ENCODE peak calls at places on chromosome X, in four cellular contexts. X is A549, L is K562, F is HepG2. H is an unnamed sample.

GRCh38 chrX:42821803-42822443 is 44.0 kb upstream of the PPP1R2C start:
- DNase-seq in F (no peak), X (no peak), L (no peak), H (no peak)

GRCh38 chrX:82934980-82935379 is 573.1 kb upstream of the POU3F4 start:
- DNase-seq in X (no peak), F (no peak), L (no peak), H (no peak)

GRCh38 chrX:71492086-71493065 is 40.5 kb upstream of the OGT start:
- DNase-seq in X (peak; percentile 50), L (no peak), F (no peak), H (no peak)

GRCh38 chrX:12770440-12770839 is 20.8 kb upstream of the PRPS2 start:
- DNase-seq in X (peak; percentile 32), L (peak; percentile 20), F (no peak), H (no peak)

GRCh38 chrX:140091276-140091886 is 126.1 kb upstream of the CXorf66 start:
- DNase-seq in F (no peak), X (peak; percentile 9), L (peak; percentile 26), H (peak; percentile 37)

GRCh38 chrX:13377537-13377936 is 57.7 kb upstream of the ATXN3L start:
- DNase-seq in L (no peak), F (no peak), X (no peak), H (no peak)

GRCh38 chrX:134599173-134599914 is 58.9 kb downstream of the PLAC1 start:
- DNase-seq in L (no peak), X (no peak), F (no peak), H (no peak)

GRCh38 chrX:39814391-39814790 is 283.4 kb downstream of the BCOR start:
- DNase-seq in L (peak; percentile 37), X (peak; percentile 38), F (no peak), H (no peak)

GRCh38 chrX:40663880-40664630 is 16.7 kb upstream of the CXorf38 start:
- DNase-seq in F (no peak), X (peak; percentile 39), L (no peak), H (peak; percentile 35)

GRCh38 chrX:79182616-79183015 is 38.1 kb downstream of the GPR174 start:
- DNase-seq in X (no peak), F (no peak), L (no peak), H (no peak)

GRCh38 chrX:149570668-149571067 is 16.6 kb downstream of the MAGEA9B start:
- DNase-seq in L (no peak), X (peak; percentile 7), F (no peak), H (no peak)

GRCh38 chrX:154096140-154097002 is 1.1 kb downstream of the MECP2 start:
- DNase-seq in L (peak; percentile 38), F (peak; percentile 12), X (peak; percentile 7), H (no peak)

GRCh38 chrX:11429543-11430085 is 136.4 kb downstream of the AMELX start:
- DNase-seq in L (no peak), X (no peak), F (no peak), H (no peak)

GRCh38 chrX:132467029-132467428 is 21.8 kb downstream of the MBNL3 start:
- DNase-seq in L (no peak), X (no peak), F (no peak), H (no peak)

GRCh38 chrX:153762636-153763173 is 1.3 kb upstream of the PLXNB3 start:
- DNase-seq in F (no peak), L (no peak), X (no peak), H (no peak)

GRCh38 chrX:132226169-132226568 is 6.9 kb upstream of the RAP2C start:
- DNase-seq in L (no peak), F (no peak), X (no peak), H (no peak)

GRCh38 chrX:110331444-110332025 is 13.7 kb upstream of the AMMECR1 start:
- DNase-seq in L (no peak), F (no peak), X (no peak), H (no peak)

GRCh38 chrX:40166582-40166981 is 68.8 kb upstream of the BCOR start:
- DNase-seq in L (no peak), F (no peak), X (no peak), H (no peak)

GRCh38 chrX:41553688-41554087 is 106.5 kb downstream of the NYX start:
- DNase-seq in F (no peak), X (no peak), L (no peak), H (no peak)

GRCh38 chrX:97828454-97828853 is 944.7 kb downstream of the RPA4 start:
- DNase-seq in F (no peak), L (no peak), X (no peak), H (no peak)

GRCh38 chrX:132292753-132293152 is 73.5 kb upstream of the RAP2C start:
- DNase-seq in L (peak; percentile 35), F (peak; percentile 57), X (peak; percentile 46), H (no peak)

GRCh38 chrX:121308276-121308805 is 260.9 kb downstream of the GLUD2 start:
- DNase-seq in X (peak; percentile 31), F (peak; percentile 6), L (no peak), H (peak; percentile 9)

GRCh38 chrX:136259543-136259942 is 8.3 kb upstream of the MAP7D3 start:
- DNase-seq in F (no peak), L (no peak), X (no peak), H (no peak)

GRCh38 chrX:39883664-39884063 is 214.1 kb downstream of the BCOR start:
- DNase-seq in L (no peak), X (no peak), F (no peak), H (no peak)

GRCh38 chrX:2632533-2633504 is 58.3 kb upstream of the CD99 start:
- DNase-seq in L (no peak), X (peak; percentile 52), F (no peak), H (no peak)

GRCh38 chrX:2703991-2704369 is 12.9 kb downstream of the CD99 start:
- DNase-seq in F (no peak), X (no peak), L (no peak), H (no peak)

GRCh38 chrX:107654778-107655761 is 26.8 kb downstream of the PRPS1 start:
- DNase-seq in F (peak; percentile 33), L (peak; percentile 65), X (peak; percentile 59), H (peak; percentile 85)

GRCh38 chrX:9765072-9765736 is 443 bp downstream of the GPR143 start:
- DNase-seq in F (no peak), X (no peak), L (no peak), H (peak; percentile 35)

GRCh38 chrX:139120760-139121159 is 409.2 kb upstream of the FGF13 start:
- DNase-seq in L (no peak), X (no peak), F (no peak), H (no peak)

GRCh38 chrX:49915352-49916222 is 6.8 kb upstream of the CLCN5 start:
- DNase-seq in L (peak; percentile 47), F (peak; percentile 33), X (peak; percentile 57), H (peak; percentile 25)

GRCh38 chrX:154412468-154412867 is 1.1 kb downstream of the TAFAZZIN start:
- DNase-seq in X (no peak), L (no peak), F (no peak), H (no peak)

GRCh38 chrX:118520858-118521206 is 25.2 kb downstream of the DOCK11 start:
- DNase-seq in F (no peak), L (peak; percentile 49), X (no peak), H (no peak)

GRCh38 chrX:143634701-143635442 is 1.0 kb downstream of the SLITRK4 start:
- DNase-seq in F (no peak), X (no peak), L (no peak), H (no peak)

GRCh38 chrX:71181558-71181909 is 36.9 kb downstream of the NLGN3 start:
- DNase-seq in L (peak; percentile 12), F (no peak), X (no peak), H (no peak)

GRCh38 chrX:7586126-7586525 is 256.8 kb upstream of the VCX start:
- DNase-seq in X (no peak), F (peak; percentile 1), L (no peak), H (no peak)

GRCh38 chrX:151875270-151876026 is 37.2 kb upstream of the MAGEA4 start:
- DNase-seq in X (no peak), L (no peak), F (no peak), H (no peak)

GRCh38 chrX:11446331-11446730 is 153.1 kb downstream of the AMELX start:
- DNase-seq in F (no peak), L (no peak), X (no peak), H (no peak)

GRCh38 chrX:68758671-68759070 is 70.2 kb upstream of the EFNB1 start:
- DNase-seq in L (no peak), F (no peak), X (no peak), H (no peak)

GRCh38 chrX:70084592-70084991 is 22.3 kb downstream of the OTUD6A start:
- DNase-seq in L (no peak), X (no peak), F (no peak), H (no peak)

GRCh38 chrX:119647552-119648420 is 41.6 kb upstream of the NKRF start:
- DNase-seq in L (no peak), X (no peak), F (no peak), H (no peak)
- TF ChIP-seq MAX in L (no peak), X (no peak), F (no peak), H (no peak)

DNA sequence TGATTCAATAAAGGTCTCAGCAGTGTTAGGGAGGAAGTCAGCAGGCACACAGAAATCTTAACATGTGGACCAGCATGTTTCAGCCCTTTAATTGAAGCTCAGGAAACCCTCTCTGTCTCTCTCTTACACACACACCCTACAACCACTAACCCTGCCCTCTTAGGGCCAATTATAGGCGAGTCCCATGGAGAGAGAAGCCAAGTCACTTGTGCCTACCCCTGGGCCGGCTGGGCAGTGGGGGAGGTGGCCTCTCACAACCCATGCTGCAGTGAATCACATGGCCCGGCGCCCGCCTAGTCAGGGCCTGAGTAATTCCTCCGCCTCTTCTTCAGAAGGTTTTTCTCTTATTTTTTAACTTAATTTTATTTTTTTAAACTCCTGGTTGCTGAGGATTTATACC is 3.7 kb downstream of the FGD1 start:
- DNase-seq in L (no peak), F (no peak), X (no peak), H (no peak)
- TF ChIP-seq HMGXB4 in L (no peak), F (no peak), X (no peak), H (no peak)

GRCh38 chrX:130347336-130347735 is 7.6 kb downstream of the SLC25A14 start:
- DNase-seq in X (no peak), L (no peak), F (no peak), H (no peak)

GRCh38 chrX:130351567-130351966 is 11.8 kb downstream of the SLC25A14 start:
- DNase-seq in X (no peak), F (no peak), L (peak; percentile 8), H (no peak)
- TF ChIP-seq MAX in X (no peak), F (no peak), L (no peak), H (no peak)

DNA sequence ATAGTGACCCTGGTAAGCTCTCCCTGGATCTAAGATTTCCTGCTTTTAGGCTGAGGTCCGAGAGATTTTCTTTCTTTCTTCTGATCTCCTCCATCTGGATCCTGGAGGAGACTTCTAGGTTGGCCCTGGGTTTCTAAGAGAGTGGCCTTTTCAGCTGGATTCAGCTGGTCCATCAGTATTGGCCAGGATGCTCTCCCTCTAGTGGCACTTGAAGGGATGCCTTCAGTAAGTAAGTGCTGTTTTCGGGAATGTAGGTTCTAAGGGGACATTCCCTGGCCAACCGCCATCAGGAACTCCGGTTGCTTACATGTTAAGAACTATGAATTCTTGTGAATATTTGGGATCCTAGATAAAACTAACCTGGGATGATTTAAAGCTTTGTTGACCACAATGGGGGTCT is 56.9 kb downstream of the SERTM2 start:
- DNase-seq in X (peak; percentile 43), L (peak; percentile 5), F (peak; percentile 0), H (peak; percentile 18)
- TF ChIP-seq HMGXB4 in X (no peak), L (no peak), F (no peak), H (no peak)

DNA sequence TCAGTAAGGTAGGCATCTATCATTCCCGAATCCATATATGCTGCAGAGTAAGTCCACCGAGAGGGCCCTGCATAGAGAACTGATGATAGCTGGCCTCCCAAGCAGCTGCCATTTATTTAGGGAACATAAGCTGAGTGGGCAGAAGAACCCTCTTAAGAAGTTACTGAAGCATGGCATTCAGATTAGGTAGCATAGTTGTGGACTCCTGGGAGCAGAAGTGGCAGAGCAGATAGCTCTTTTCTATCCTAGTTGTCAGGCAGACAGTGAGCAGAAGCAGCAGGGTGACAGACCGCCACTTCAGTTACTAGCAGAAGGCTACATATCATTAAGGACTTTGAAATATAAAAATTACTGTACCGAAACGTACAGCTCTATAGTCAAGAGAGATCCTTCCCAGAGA is 454.7 kb downstream of the PPP4R3C start:
- DNase-seq in X (no peak), L (no peak), F (no peak), H (no peak)
- TF ChIP-seq MAX in X (no peak), L (no peak), F (no peak), H (no peak)

H was measured in WTC11.